ENCODE peak calls at places on chromosomes 13 and 19, in four cellular contexts. C, G, A and L are unnamed samples.

GRCh38 chr13:43720780-43721397 is 65.9 kb downstream of the ENOX1 start:
- DNase-seq in G (peak), A (peak), C (no peak), L (peak)

GRCh38 chr13:48334534-48335127 is 31.1 kb downstream of the RB1 start:
- DNase-seq in G (peak), A (peak), C (no peak), L (peak)

GRCh38 chr19:29671393-29672076 is 6.3 kb downstream of the PLEKHF1 start:
- DNase-seq in C (no peak), G (peak), A (no peak), L (peak)

GRCh38 chr13:32212420-32212819 is 102.7 kb downstream of the ZAR1L start:
- DNase-seq in C (no peak), A (peak), G (peak), L (peak)

GRCh38 chr19:18514800-18515682 is 6.8 kb downstream of the ELL start:
- DNase-seq in G (peak), C (no peak), A (peak), L (peak)

GRCh38 chr19:47613165-47614146 is 4.5 kb downstream of the BICRA start:
- DNase-seq in G (no peak), A (peak), C (no peak), L (peak)

GRCh38 chr19:14814982-14815381 is 20.0 kb downstream of the OR7A5 start:
- DNase-seq in G (no peak), A (no peak), C (no peak), L (no peak)

GRCh38 chr13:112486386-112487126 is 101.4 kb downstream of the TUBGCP3 start:
- DNase-seq in A (peak), C (no peak), G (no peak), L (no peak)

GRCh38 chr19:36363845-36364244 is 15.2 kb downstream of the ZFP14 start:
- DNase-seq in A (no peak), G (no peak), C (no peak), L (no peak)

GRCh38 chr13:39559838-39560237 is 43.2 kb downstream of the LHFPL6 start:
- DNase-seq in G (no peak), A (no peak), C (no peak), L (no peak)

GRCh38 chr13:93857126-93857525 is 622.4 kb downstream of the DCT start:
- DNase-seq in A (peak), G (no peak), C (no peak), L (no peak)